ENCODE peak calls at places on chromosomes 11 and 22, in four cellular contexts. K is GM12878, O is HL-60, N is K562. B is an unnamed sample.

GRCh38 chr22:50025993-50026392 is 13.4 kb upstream of the IL17REL start:
- DNase-seq in K (no peak), O (no peak), N (no peak), B (no peak)

GRCh38 chr11:86917577-86917976 is 37.6 kb downstream of the FZD4 start:
- DNase-seq in K (no peak), O (no peak), N (no peak), B (no peak)

GRCh38 chr22:41898645-41899044 is 16.2 kb downstream of the SHISA8 start:
- DNase-seq in K (no peak), O (no peak), N (no peak), B (no peak)

GRCh38 chr11:4881188-4881587 is 512 bp upstream of the OR51T1 start:
- DNase-seq in K (no peak), O (no peak), N (no peak), B (no peak)

GRCh38 chr11:129374081-129374992 is 1.3 kb upstream of the BARX2 start:
- DNase-seq in K (no peak), O (no peak), N (no peak), B (no peak)

GRCh38 chr11:67098799-67099198 is 20.3 kb upstream of the KDM2A start:
- DNase-seq in K (no peak), O (no peak), N (no peak), B (no peak)

GRCh38 chr11:13118194-13118593 is 109.1 kb downstream of the RASSF10 start:
- DNase-seq in K (no peak), O (no peak), N (no peak), B (no peak)

GRCh38 chr11:110921742-110922200 is 209.5 kb upstream of the ARHGAP20 start:
- DNase-seq in K (no peak), O (no peak), N (no peak), B (no peak)

GRCh38 chr22:18021431-18021830 is 2.9 kb downstream of the MICAL3 start:
- DNase-seq in K (no peak), O (no peak), N (no peak), B (no peak)

GRCh38 chr11:48341466-48341865 is 16.7 kb downstream of the OR4C3 start:
- DNase-seq in K (no peak), O (no peak), N (no peak), B (no peak)

GRCh38 chr22:46686221-46686872 is 51.7 kb downstream of the CERK start:
- DNase-seq in K (no peak), O (peak), N (no peak), B (no peak)

GRCh38 chr11:117833401-117833891 is 8.9 kb upstream of the FXYD2 start:
- DNase-seq in K (no peak), O (no peak), N (no peak), B (no peak)

GRCh38 chr22:23218867-23219251 is 38.5 kb downstream of the BCR start:
- DNase-seq in K (no peak), O (peak), N (no peak), B (no peak)

GRCh38 chr22:19868333-19868732 is 13.7 kb upstream of the GNB1L start:
- DNase-seq in K (no peak), O (no peak), N (no peak), B (no peak)

DNA sequence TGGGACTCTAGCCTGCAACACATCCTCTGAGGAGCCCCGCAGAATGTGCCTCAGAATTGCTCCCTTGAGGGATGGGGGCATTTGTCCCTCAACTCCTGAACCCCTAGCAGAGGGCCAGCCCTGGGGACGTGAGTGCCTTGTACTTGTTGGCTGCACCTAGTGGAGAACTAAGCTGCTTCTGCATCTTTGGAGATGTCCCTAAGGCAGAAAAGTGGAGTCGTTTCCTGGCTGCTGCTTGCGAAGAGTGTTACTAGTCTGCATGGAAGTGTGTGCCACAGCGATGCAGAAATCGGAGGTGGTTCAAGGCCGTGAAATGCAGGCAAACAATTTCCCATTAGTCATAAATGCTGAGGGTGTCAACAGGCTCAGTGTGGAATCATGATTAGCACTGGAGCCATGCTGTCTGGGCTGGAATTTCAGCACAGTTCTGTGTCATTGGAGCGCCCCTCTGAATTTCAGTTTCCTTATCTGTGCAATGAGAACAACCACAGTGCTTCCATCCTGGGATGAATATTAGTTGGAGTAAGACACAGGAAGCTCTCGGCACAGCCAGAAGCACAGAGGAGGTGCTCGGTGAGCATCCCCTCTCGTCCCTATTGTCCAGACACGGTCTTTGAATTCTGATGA is 56.5 kb downstream of the MIAT start:
- DNase-seq in K (no peak), O (no peak), N (no peak), B (no peak)
- TF ChIP-seq SPI1 in K (no peak), O (no peak), N (no peak), B (no peak)

GRCh38 chr11:79973701-79974626 is 533.1 kb upstream of the TENM4 start:
- DNase-seq in K (no peak), O (no peak), N (no peak), B (no peak)
- TF ChIP-seq POLR2AphosphoS5 in K (no peak), O (no peak), N (no peak), B (no peak)

DNA sequence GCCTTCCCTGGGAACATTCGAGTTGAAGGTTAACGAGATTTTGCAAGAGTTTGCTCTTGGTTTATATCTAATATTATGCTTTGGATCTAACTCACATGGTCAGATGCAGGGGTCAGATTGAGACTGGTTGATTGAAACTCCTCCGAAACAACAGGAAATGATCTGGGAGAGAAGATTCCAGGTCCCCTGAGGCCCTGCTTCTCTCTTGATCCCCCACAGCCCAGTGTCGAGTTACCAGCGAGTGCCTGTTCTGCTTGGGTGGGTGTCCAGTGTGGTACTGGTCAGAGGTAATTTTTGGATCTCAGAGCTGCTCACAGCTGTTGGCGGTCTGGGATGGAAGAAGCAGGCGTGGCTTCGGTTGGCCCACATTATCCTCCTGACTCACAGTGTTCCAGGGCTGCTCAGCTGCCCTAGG is 9.2 kb downstream of the FBLN1 start:
- DNase-seq in K (no peak), O (no peak), N (no peak), B (no peak)
- TF ChIP-seq SPI1 in K (no peak), O (no peak), N (no peak), B (no peak)

DNA sequence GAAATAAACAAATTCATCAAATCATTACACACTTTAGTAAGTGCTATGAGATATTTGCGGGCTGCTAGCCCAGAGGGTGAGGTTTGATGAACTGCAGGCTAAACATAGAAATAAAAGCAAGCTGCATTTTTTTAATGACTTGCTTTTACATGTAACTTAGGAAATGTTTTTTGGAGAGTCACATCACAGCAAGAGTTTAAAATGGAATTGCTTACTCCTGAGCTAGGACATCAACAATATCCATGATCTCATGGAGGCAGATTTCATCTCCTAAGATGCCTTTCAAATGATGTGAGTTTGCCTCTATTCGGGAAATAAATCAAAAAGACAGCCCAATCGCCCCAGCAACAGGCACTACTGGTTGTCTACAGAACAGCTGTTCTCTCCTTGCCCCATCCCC is 73.4 kb upstream of the CD44 start:
- DNase-seq in K (no peak), O (no peak), N (no peak), B (no peak)
- TF ChIP-seq POLR2AphosphoS5 in K (no peak), O (no peak), N (no peak), B (no peak)

DNA sequence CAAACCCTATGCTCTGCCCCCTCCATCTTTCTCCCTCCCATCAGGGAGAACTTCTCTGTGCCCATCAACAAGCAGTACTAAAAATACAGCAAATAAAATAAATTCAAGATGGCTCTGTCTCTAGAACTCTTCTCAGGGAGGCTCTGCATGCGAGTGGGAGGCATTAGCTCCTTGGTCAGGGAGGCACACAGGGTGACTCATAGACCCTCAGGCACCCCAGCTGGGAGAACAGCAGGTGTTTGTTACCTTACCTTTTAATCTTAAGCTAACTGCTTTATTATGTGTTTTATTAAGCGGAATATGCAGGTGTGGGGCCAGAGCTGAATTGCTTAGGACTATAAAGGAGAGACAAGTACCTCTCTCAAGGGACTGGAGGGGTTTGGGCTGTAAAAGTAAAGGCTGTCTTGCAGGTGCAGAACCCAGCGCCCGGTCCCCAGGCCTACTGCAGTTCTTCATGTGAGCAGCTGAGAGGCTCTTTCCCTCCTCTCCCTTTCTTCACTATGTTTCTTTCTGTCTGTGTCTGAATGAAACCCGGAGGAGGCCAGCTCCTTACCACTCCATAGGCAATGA is 20.8 kb downstream of the CSNK2A3 start:
- DNase-seq in K (no peak), O (no peak), N (no peak), B (no peak)
- TF ChIP-seq SPI1 in K (no peak), O (no peak), N (no peak), B (no peak)

GRCh38 chr11:46680164-46680760 is 20.2 kb downstream of the ARHGAP1 start:
- DNase-seq in K (no peak), O (no peak), N (no peak), B (no peak)

GRCh38 chr11:46680815-46681214 is 19.6 kb downstream of the ARHGAP1 start:
- DNase-seq in K (no peak), O (no peak), N (no peak), B (no peak)

GRCh38 chr11:46677991-46678740 is 22.3 kb downstream of the ARHGAP1 start:
- DNase-seq in K (no peak), O (no peak), N (no peak), B (no peak)

GRCh38 chr11:46678741-46679130 is 21.7 kb downstream of the ARHGAP1 start:
- DNase-seq in K (no peak), O (no peak), N (no peak), B (no peak)

GRCh38 chr11:46679252-46680163 is 20.9 kb downstream of the ARHGAP1 start:
- DNase-seq in K (no peak), O (no peak), N (no peak), B (no peak)
- TF ChIP-seq POLR2AphosphoS5 in K (no peak), O (no peak), N (no peak), B (no peak)

DNA sequence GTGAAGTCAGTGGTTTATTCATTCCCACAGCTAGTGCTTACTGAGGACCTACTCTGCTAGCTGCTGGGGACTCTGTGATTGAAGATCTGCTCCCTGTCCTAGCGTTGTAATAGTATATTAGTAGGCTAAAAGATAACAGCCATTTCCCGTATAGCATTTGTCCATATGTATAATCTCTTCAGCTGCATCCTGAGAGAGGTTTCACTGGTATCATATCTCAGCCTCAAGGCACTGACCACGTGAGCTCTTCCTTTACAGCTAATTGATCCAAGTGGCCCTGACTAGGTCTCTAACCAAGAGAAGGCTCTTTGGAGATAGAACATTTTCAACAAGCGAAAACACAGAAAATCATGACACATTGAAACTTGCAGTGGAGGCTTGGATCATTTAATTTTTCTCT is 110.2 kb downstream of the APIP start:
- DNase-seq in K (no peak), O (no peak), N (peak), B (no peak)
- TF ChIP-seq SPI1 in K (no peak), O (no peak), N (no peak), B (no peak)

GRCh38 chr11:116548286-116548685 is 224.5 kb downstream of the BUD13 start:
- DNase-seq in K (no peak), O (no peak), N (no peak), B (no peak)
- TF ChIP-seq POLR2AphosphoS5 in K (no peak), O (no peak), N (no peak), B (no peak)